ENCODE peak calls at places on chromosomes 11 and 22, in nine cellular contexts. H is iPS DF 6.9; Y is right lobe of liver; M is neural progenitor cell; T is right cardiac atrium; C is transverse colon; A is IMR-90; Z is naive thymus-derived CD4-positive, alpha-beta T cell; Q is HCT116. E is an unnamed sample.

GRCh38 chr11:111336582-111337256 is 38.4 kb downstream of the POU2AF3 start:
- DNase-seq in C (no peak), M (no peak), Y (peak; percentile 63), A (peak; percentile 61), T (no peak), Z (no peak), Q (no peak), H (no peak), E (no peak)

GRCh38 chr22:35835267-35835997 is 117.8 kb downstream of the APOL5 start:
- DNase-seq in M (no peak), T (no peak), H (no peak), C (no peak), A (peak; percentile 72), Y (no peak), Z (no peak), Q (peak; percentile 18), E (no peak)

GRCh38 chr11:102177974-102178631 is 67.9 kb downstream of the YAP1 start:
- DNase-seq in A (peak; percentile 94), H (no peak), M (no peak), Y (no peak), Q (peak; percentile 87), T (no peak), Z (no peak), C (no peak), E (no peak)

GRCh38 chr11:124078591-124078990 is 36.7 kb upstream of the VWA5A start:
- DNase-seq in T (no peak), Q (no peak), H (no peak), C (no peak), Z (no peak), Y (no peak), A (no peak), M (no peak), E (no peak)

GRCh38 chr22:29907753-29908515 is 25.0 kb downstream of the MTMR3 start:
- DNase-seq in C (peak; percentile 86), T (peak; percentile 92), H (no peak), Z (no peak), Q (peak; percentile 93), A (peak; percentile 99), Y (peak; percentile 60), M (no peak), E (no peak)

GRCh38 chr22:42462016-42462415 is 29.8 kb upstream of the NFAM1 start:
- DNase-seq in Z (no peak), C (no peak), A (no peak), M (peak; percentile 41), T (no peak), Q (no peak), H (no peak), Y (no peak), E (no peak)

GRCh38 chr11:42524534-42525227 is 787.1 kb upstream of the API5 start:
- DNase-seq in C (peak; percentile 28), Q (no peak), Z (no peak), A (no peak), T (peak; percentile 21), H (peak; percentile 66), M (peak; percentile 84), Y (peak; percentile 53), E (no peak)

GRCh38 chr11:6405039-6405667 is 13.7 kb downstream of the APBB1 start:
- DNase-seq in Y (no peak), C (no peak), Q (no peak), A (no peak), M (peak; percentile 90), H (no peak), T (no peak), Z (no peak), E (no peak)

GRCh38 chr11:107849791-107850190 is 8.8 kb downstream of the SLC35F2 start:
- DNase-seq in C (no peak), Q (no peak), A (no peak), M (no peak), Z (no peak), H (no peak), Y (no peak), T (no peak), E (no peak)

GRCh38 chr22:45228401-45228754 is 12.3 kb downstream of the KIAA0930 start:
- DNase-seq in H (no peak), Z (no peak), Y (no peak), T (no peak), M (no peak), C (no peak), Q (no peak), A (no peak), E (no peak)

GRCh38 chr11:65781962-65782815 is 1.4 kb upstream of the AP5B1 start:
- DNase-seq in Z (no peak), Q (no peak), T (no peak), A (no peak), H (no peak), M (no peak), C (no peak), Y (peak; percentile 46), E (no peak)

GRCh38 chr11:60761436-60762190 is 4.9 kb downstream of the MS4A15 start:
- DNase-seq in C (no peak), Y (no peak), A (no peak), Z (no peak), H (no peak), M (no peak), T (no peak), Q (no peak), E (no peak)

GRCh38 chr11:69417211-69418085 is 64.0 kb upstream of the LINC01488 start:
- DNase-seq in M (no peak), Q (no peak), Y (no peak), Z (no peak), C (no peak), H (no peak), T (no peak), A (no peak), E (no peak)

GRCh38 chr11:18243783-18244362 is 4.6 kb downstream of the SAA2 start:
- DNase-seq in Q (peak; percentile 63), M (peak; percentile 80), Z (peak; percentile 50), Y (no peak), T (no peak), H (peak; percentile 41), C (peak; percentile 70), A (peak; percentile 72), E (peak; percentile 34)

GRCh38 chr11:25769287-25769686 is 562.6 kb upstream of the ANO3 start:
- DNase-seq in Y (no peak), M (no peak), A (no peak), T (no peak), Z (no peak), Q (no peak), H (no peak), C (no peak), E (no peak)

GRCh38 chr11:75827562-75827961 is 12.6 kb downstream of the UVRAG start:
- DNase-seq in C (no peak), M (no peak), Q (no peak), H (no peak), Y (no peak), Z (no peak), A (peak; percentile 28), T (no peak), E (no peak)

GRCh38 chr11:75821202-75821601 is 6.2 kb downstream of the UVRAG start:
- DNase-seq in Z (no peak), M (no peak), A (no peak), Y (no peak), H (no peak), T (no peak), Q (no peak), C (no peak), E (no peak)

GRCh38 chr11:75823415-75823814 is 8.4 kb downstream of the UVRAG start:
- DNase-seq in C (no peak), A (no peak), Z (no peak), M (no peak), H (no peak), Q (no peak), T (no peak), Y (no peak), E (no peak)

GRCh38 chr11:75831915-75832502 is 17.0 kb downstream of the UVRAG start:
- DNase-seq in T (no peak), Z (no peak), A (no peak), Y (no peak), M (no peak), C (no peak), H (no peak), Q (no peak), E (no peak)

GRCh38 chr11:75826463-75827220 is 11.6 kb downstream of the UVRAG start:
- DNase-seq in Z (no peak), M (peak; percentile 25), T (no peak), H (no peak), C (no peak), Y (no peak), A (peak; percentile 23), Q (no peak), E (no peak)
- H3K4me3 ChIP-seq in Z (no peak overlapping the region), M (no peak overlapping the region), T (no peak overlapping the region), H (no peak overlapping the region), C (no peak overlapping the region), Y (no peak overlapping the region), A (no peak overlapping the region), Q (no peak overlapping the region), E (no peak overlapping the region)

GRCh38 chr11:134398644-134399292 is 13.3 kb downstream of the B3GAT1 start:
- DNase-seq in A (no peak), Q (no peak), C (no peak), T (no peak), Y (no peak), Z (no peak), H (no peak), M (no peak), E (no peak)
- H3K27ac ChIP-seq in A (no peak overlapping the region), Q (no peak overlapping the region), C (no peak overlapping the region), T (no peak overlapping the region), Y (peak overlapping the region; percentile 40), Z (no peak overlapping the region), H (no peak overlapping the region), M (no peak overlapping the region), E (no peak overlapping the region)

GRCh38 chr22:47783433-47784366 is 1021.2 kb downstream of the TBC1D22A start:
- DNase-seq in Y (no peak), M (peak; percentile 32), C (no peak), A (no peak), Z (no peak), H (no peak), T (no peak), Q (no peak), E (no peak)
- H3K9me3 ChIP-seq in Y (no peaks in the 10 kb centered on the region), M (no peaks in the 10 kb centered on the region), C (no peaks in the 10 kb centered on the region), A (peaks cover 58% of the 10 kb centered on the region), Z (no peaks in the 10 kb centered on the region), H (peaks cover 45% of the 10 kb centered on the region), T (peaks cover 2% of the 10 kb centered on the region), Q (no peaks in the 10 kb centered on the region), E (no peaks in the 10 kb centered on the region)

GRCh38 chr11:105033781-105034180 is 1.2 kb downstream of the CASP1 start:
- DNase-seq in Y (no peak), M (no peak), C (no peak), Q (no peak), A (no peak), T (no peak), Z (no peak), H (no peak), E (no peak)

GRCh38 chr11:105033344-105033743 is 1.6 kb downstream of the CASP1 start:
- DNase-seq in H (no peak), Z (no peak), C (no peak), A (no peak), T (no peak), M (no peak), Y (no peak), Q (no peak), E (no peak)

GRCh38 chr11:105040703-105041102 is 4.4 kb downstream of the CARD16 start:
- DNase-seq in Y (no peak), C (no peak), T (no peak), M (no peak), H (no peak), A (no peak), Z (no peak), Q (no peak), E (no peak)

GRCh38 chr11:105032495-105032894 is 2.4 kb downstream of the CASP1 start:
- DNase-seq in A (no peak), Z (no peak), M (no peak), Q (no peak), H (no peak), Y (no peak), T (no peak), C (no peak), E (no peak)

GRCh38 chr11:105035262-105035620 is 297 bp upstream of the CASP1 start:
- DNase-seq in Y (no peak), H (no peak), A (no peak), Z (no peak), Q (no peak), M (no peak), T (no peak), C (no peak), E (no peak)
- H3K4me3 ChIP-seq in Y (peak overlapping the region; percentile 56), H (no peak overlapping the region), A (no peak overlapping the region), Z (peak overlapping the region; percentile 70), Q (no peak overlapping the region), M (no peak overlapping the region), T (peak overlapping the region; percentile 87), C (peak overlapping the region; percentile 41), E (peak overlapping the region; percentile 73)